ENCODE peak calls at places on chromosomes 6 and 20, in five cellular contexts. One of them, this sample, is unnamed. For H3K36me3, the result is how much of the 10 kb centered on the place peaks cover.

GRCh38 chr20:7650481-7650880 is 289.8 kb downstream of the HAO1 start:
- DNase-seq in ovary: no peak
- DNase-seq in tibial artery: no peak
- DNase-seq in ascending aorta: no peak
- DNase-seq in left ventricle myocardium inferior: no peak
- DNase-seq in this sample: no peak

GRCh38 chr6:71107935-71108420 is 151.1 kb upstream of the B3GAT2 start:
- DNase-seq in ascending aorta: no peak
- DNase-seq in left ventricle myocardium inferior: no peak
- DNase-seq in tibial artery: no peak
- DNase-seq in ovary: no peak
- DNase-seq in this sample: no peak

GRCh38 chr6:56151825-56152224 is 95.6 kb downstream of the COL21A1 start:
- DNase-seq in ascending aorta: no peak
- DNase-seq in tibial artery: no peak
- DNase-seq in left ventricle myocardium inferior: no peak
- DNase-seq in ovary: no peak
- DNase-seq in this sample: no peak

GRCh38 chr6:134725590-134725989 is 224.3 kb downstream of the ALDH8A1 start:
- DNase-seq in ascending aorta: no peak
- DNase-seq in left ventricle myocardium inferior: no peak
- DNase-seq in ovary: no peak
- DNase-seq in tibial artery: no peak
- DNase-seq in this sample: no peak

GRCh38 chr20:44810391-44811149 is at the start of gene RIMS4:
- DNase-seq in ascending aorta: no peak
- DNase-seq in ovary: no peak
- DNase-seq in left ventricle myocardium inferior: no peak
- DNase-seq in tibial artery: no peak
- DNase-seq in this sample: no peak

GRCh38 chr20:32201977-32202363 is 5.6 kb downstream of the PLAGL2 start:
- DNase-seq in ascending aorta: no peak
- DNase-seq in ovary: no peak
- DNase-seq in tibial artery: no peak
- DNase-seq in left ventricle myocardium inferior: no peak
- DNase-seq in this sample: no peak

GRCh38 chr6:152368761-152369624 is 268.2 kb downstream of the SYNE1 start:
- DNase-seq in tibial artery: no peak
- DNase-seq in left ventricle myocardium inferior: peak
- DNase-seq in ovary: peak
- DNase-seq in ascending aorta: no peak
- DNase-seq in this sample: no peak

GRCh38 chr6:163375361-163375760 is 39.2 kb upstream of the QKI start:
- DNase-seq in tibial artery: no peak
- DNase-seq in left ventricle myocardium inferior: no peak
- DNase-seq in ascending aorta: no peak
- DNase-seq in ovary: no peak
- DNase-seq in this sample: no peak

GRCh38 chr20:45083127-45083526 is 17.8 kb downstream of the KCNS1 start:
- DNase-seq in ovary: no peak
- DNase-seq in tibial artery: no peak
- DNase-seq in ascending aorta: no peak
- DNase-seq in left ventricle myocardium inferior: no peak
- DNase-seq in this sample: no peak

GRCh38 chr6:134529921-134530320 is 212.0 kb upstream of the SGK1 start:
- DNase-seq in ovary: no peak
- DNase-seq in ascending aorta: no peak
- DNase-seq in left ventricle myocardium inferior: no peak
- DNase-seq in tibial artery: no peak
- DNase-seq in this sample: no peak

GRCh38 chr6:292506-293184 is 358 bp downstream of the DUSP22 start:
- DNase-seq in ovary: peak
- DNase-seq in ascending aorta: no peak
- DNase-seq in tibial artery: peak
- DNase-seq in left ventricle myocardium inferior: peak
- DNase-seq in this sample: peak

GRCh38 chr6:126381498-126381897 is 41.6 kb downstream of the CENPW start:
- DNase-seq in left ventricle myocardium inferior: no peak
- DNase-seq in ovary: no peak
- DNase-seq in ascending aorta: no peak
- DNase-seq in tibial artery: no peak
- DNase-seq in this sample: no peak

GRCh38 chr6:150744522-150745260 is 120.8 kb upstream of the MTHFD1L start:
- DNase-seq in left ventricle myocardium inferior: no peak
- DNase-seq in ovary: no peak
- DNase-seq in ascending aorta: no peak
- DNase-seq in tibial artery: no peak
- DNase-seq in this sample: no peak

GRCh38 chr6:125904871-125905270 is 51.7 kb upstream of the HINT3 start:
- DNase-seq in left ventricle myocardium inferior: no peak
- DNase-seq in ascending aorta: no peak
- DNase-seq in tibial artery: no peak
- DNase-seq in ovary: no peak
- DNase-seq in this sample: no peak

GRCh38 chr6:170128811-170129681 is 161.8 kb downstream of the DLL1 start:
- DNase-seq in ascending aorta: no peak
- DNase-seq in tibial artery: peak
- DNase-seq in left ventricle myocardium inferior: no peak
- DNase-seq in ovary: no peak
- DNase-seq in this sample: no peak

GRCh38 chr20:10171864-10172751 is 46.5 kb upstream of the SNAP25 start:
- DNase-seq in ascending aorta: peak
- DNase-seq in ovary: peak
- DNase-seq in left ventricle myocardium inferior: no peak
- DNase-seq in tibial artery: peak
- DNase-seq in this sample: no peak

GRCh38 chr6:89547286-89547685 is 91.3 kb downstream of the LYRM2 start:
- DNase-seq in ovary: no peak
- DNase-seq in left ventricle myocardium inferior: no peak
- DNase-seq in tibial artery: no peak
- DNase-seq in ascending aorta: no peak
- DNase-seq in this sample: no peak

GRCh38 chr20:8183526-8183925 is 51.5 kb downstream of the PLCB1 start:
- DNase-seq in tibial artery: no peak
- DNase-seq in ovary: no peak
- DNase-seq in left ventricle myocardium inferior: no peak
- DNase-seq in ascending aorta: no peak
- DNase-seq in this sample: no peak

GRCh38 chr6:26202201-26202611 is 115.0 kb downstream of the HFE start:
- DNase-seq in ascending aorta: no peak
- DNase-seq in left ventricle myocardium inferior: no peak
- DNase-seq in ovary: no peak
- DNase-seq in tibial artery: no peak
- DNase-seq in this sample: no peak

GRCh38 chr6:43516367-43516696 is 394 bp downstream of the YIPF3 start:
- DNase-seq in tibial artery: no peak
- DNase-seq in ovary: no peak
- DNase-seq in left ventricle myocardium inferior: no peak
- DNase-seq in ascending aorta: no peak
- DNase-seq in this sample: no peak
- H3K36me3 ChIP-seq in tibial artery: under half
- H3K36me3 ChIP-seq in ovary: under half
- H3K36me3 ChIP-seq in left ventricle myocardium inferior: half or more
- H3K36me3 ChIP-seq in ascending aorta: under half
- H3K36me3 ChIP-seq in this sample: half or more

DNA sequence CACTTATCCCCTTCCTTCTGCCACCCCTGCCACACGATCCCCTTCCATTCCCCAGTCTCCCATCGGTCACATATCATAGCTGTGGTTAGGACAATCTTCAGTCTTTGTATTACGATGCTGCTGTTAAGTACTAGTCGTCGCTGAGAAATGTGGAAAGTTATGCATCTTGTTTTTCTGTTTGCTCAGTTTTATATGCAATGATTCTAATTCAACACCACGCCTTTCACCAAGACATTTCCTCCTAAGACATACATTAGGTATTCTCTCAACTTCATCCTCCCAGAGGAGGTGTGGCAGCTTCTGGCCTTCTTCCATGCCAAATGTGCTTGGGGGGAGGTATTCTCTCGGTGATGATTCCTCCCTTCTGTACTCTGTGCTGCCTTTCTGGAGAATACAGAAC is 66.2 kb downstream of the B4GALT5 start:
- DNase-seq in ascending aorta: no peak
- DNase-seq in left ventricle myocardium inferior: no peak
- DNase-seq in ovary: no peak
- DNase-seq in tibial artery: no peak
- DNase-seq in this sample: no peak
- H3K36me3 ChIP-seq in ascending aorta: under half
- H3K36me3 ChIP-seq in left ventricle myocardium inferior: half or more
- H3K36me3 ChIP-seq in ovary: under half
- H3K36me3 ChIP-seq in tibial artery: half or more
- H3K36me3 ChIP-seq in this sample: under half

GRCh38 chr20:47392015-47392720 is 35.7 kb upstream of the ZMYND8 start:
- DNase-seq in tibial artery: no peak
- DNase-seq in ascending aorta: no peak
- DNase-seq in ovary: no peak
- DNase-seq in left ventricle myocardium inferior: peak
- DNase-seq in this sample: no peak

GRCh38 chr20:47391276-47392010 is 34.9 kb upstream of the ZMYND8 start:
- DNase-seq in ovary: no peak
- DNase-seq in ascending aorta: no peak
- DNase-seq in tibial artery: no peak
- DNase-seq in left ventricle myocardium inferior: no peak
- DNase-seq in this sample: no peak

GRCh38 chr20:47392721-47393073 is 36.2 kb upstream of the ZMYND8 start:
- DNase-seq in ascending aorta: no peak
- DNase-seq in tibial artery: no peak
- DNase-seq in ovary: no peak
- DNase-seq in left ventricle myocardium inferior: no peak
- DNase-seq in this sample: no peak

DNA sequence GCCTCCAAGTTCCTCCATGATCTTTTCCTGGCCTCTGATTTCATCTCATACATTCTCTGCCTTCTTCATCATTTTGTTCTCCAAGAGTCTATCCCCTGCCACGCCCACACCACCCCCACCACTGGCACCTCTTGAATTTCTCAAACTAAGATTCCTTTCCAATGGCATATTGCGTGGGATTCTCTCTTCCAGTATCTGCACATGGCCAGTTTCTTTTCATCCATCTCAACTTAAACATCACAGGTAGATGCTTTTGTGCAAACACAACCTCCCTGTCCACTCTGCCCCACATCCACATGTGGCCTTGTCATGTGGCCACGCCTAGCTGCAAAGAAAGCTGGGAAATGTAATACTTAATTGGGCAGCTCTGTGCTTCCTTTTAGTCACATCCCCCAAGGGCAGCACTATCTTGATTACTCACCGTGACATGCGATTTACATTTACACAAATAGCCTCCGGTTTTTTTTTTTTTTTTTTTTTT is 33.4 kb upstream of the ZMYND8 start:
- DNase-seq in left ventricle myocardium inferior: no peak
- DNase-seq in ovary: no peak
- DNase-seq in ascending aorta: no peak
- DNase-seq in tibial artery: no peak
- DNase-seq in this sample: no peak
- H3K36me3 ChIP-seq in left ventricle myocardium inferior: under half
- H3K36me3 ChIP-seq in ovary: under half
- H3K36me3 ChIP-seq in ascending aorta: under half
- H3K36me3 ChIP-seq in tibial artery: under half
- H3K36me3 ChIP-seq in this sample: under half

DNA sequence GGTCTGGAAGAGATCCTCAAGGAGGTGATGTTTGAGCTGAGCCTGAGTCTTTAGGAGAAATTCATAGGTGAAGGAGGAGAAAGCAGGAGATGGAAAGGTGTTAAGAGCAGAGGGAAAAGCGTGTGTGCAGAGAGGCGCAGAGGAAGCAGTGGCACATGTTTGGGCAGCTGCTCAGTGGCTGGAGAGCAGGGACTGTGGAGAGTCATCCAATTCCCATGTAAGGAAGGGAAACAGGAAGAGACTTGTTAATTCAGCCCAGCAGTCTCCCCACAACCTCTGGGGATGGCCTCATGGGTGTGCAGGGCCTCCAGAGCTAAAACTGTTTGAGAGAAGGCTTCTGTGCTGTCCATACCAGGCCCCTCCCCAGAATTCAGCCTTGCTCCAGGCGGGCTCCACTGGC is 16.2 kb downstream of the AAR2 start:
- DNase-seq in left ventricle myocardium inferior: no peak
- DNase-seq in ovary: no peak
- DNase-seq in tibial artery: peak
- DNase-seq in ascending aorta: no peak
- DNase-seq in this sample: no peak
- H3K36me3 ChIP-seq in left ventricle myocardium inferior: half or more
- H3K36me3 ChIP-seq in ovary: under half
- H3K36me3 ChIP-seq in tibial artery: half or more
- H3K36me3 ChIP-seq in ascending aorta: under half
- H3K36me3 ChIP-seq in this sample: half or more

GRCh38 chr20:49030954-49031619 is 15.0 kb upstream of the CSE1L start:
- DNase-seq in left ventricle myocardium inferior: no peak
- DNase-seq in ovary: no peak
- DNase-seq in tibial artery: no peak
- DNase-seq in ascending aorta: no peak
- DNase-seq in this sample: no peak
- H3K36me3 ChIP-seq in left ventricle myocardium inferior: half or more
- H3K36me3 ChIP-seq in ovary: under half
- H3K36me3 ChIP-seq in tibial artery: half or more
- H3K36me3 ChIP-seq in ascending aorta: half or more
- H3K36me3 ChIP-seq in this sample: half or more

GRCh38 chr6:129590408-129591022 is 119.5 kb downstream of the ARHGAP18 start:
- DNase-seq in ovary: no peak
- DNase-seq in tibial artery: no peak
- DNase-seq in ascending aorta: no peak
- DNase-seq in left ventricle myocardium inferior: no peak
- DNase-seq in this sample: no peak
- H3K36me3 ChIP-seq in ovary: under half
- H3K36me3 ChIP-seq in tibial artery: under half
- H3K36me3 ChIP-seq in ascending aorta: under half
- H3K36me3 ChIP-seq in left ventricle myocardium inferior: under half
- H3K36me3 ChIP-seq in this sample: under half

This sample was measured in esophagus muscularis mucosa.